ENCODE peak calls at places on chromosome 20, in four cellular contexts. I is C1 segment of cervical spinal cord, T is neural crest cell, O is breast epithelium. P is an unnamed sample.

GRCh38 chr20:40632346-40632976 is 56.6 kb downstream of the MAFB start:
- DNase-seq in T (no peak), I (no peak), O (no peak), P (no peak)

GRCh38 chr20:46545077-46545826 is 5.2 kb downstream of the OCSTAMP start:
- DNase-seq in O (no peak), I (no peak), T (no peak), P (no peak)

GRCh38 chr20:3046677-3047462 is 1.0 kb downstream of the MRPS26 start:
- DNase-seq in T (no peak), I (no peak), O (no peak), P (peak; percentile 52)

GRCh38 chr20:63344616-63345327 is 16.4 kb downstream of the CHRNA4 start:
- DNase-seq in I (no peak), T (no peak), O (no peak), P (peak; percentile 66)

GRCh38 chr20:10769700-10770099 is 95.9 kb upstream of the JAG1 start:
- DNase-seq in I (no peak), T (no peak), O (no peak), P (no peak)

GRCh38 chr20:63381781-63382431 is 20.8 kb upstream of the CHRNA4 start:
- DNase-seq in T (peak; percentile 76), I (no peak), O (no peak), P (peak; percentile 81)

GRCh38 chr20:51198876-51199523 is 176.1 kb upstream of the KCNG1 start:
- DNase-seq in O (no peak), T (no peak), I (no peak), P (no peak)

GRCh38 chr20:46228671-46229070 is 79.6 kb downstream of the CDH22 start:
- DNase-seq in I (no peak), O (no peak), T (no peak), P (no peak)

GRCh38 chr20:25148181-25148981 is 47.1 kb upstream of the ENTPD6 start:
- DNase-seq in T (no peak), I (no peak), O (no peak), P (peak; percentile 59)

GRCh38 chr20:25238319-25239037 is 9.4 kb upstream of the PYGB start:
- DNase-seq in I (no peak), T (no peak), O (no peak), P (no peak)

GRCh38 chr20:61274326-61274725 is 22.3 kb downstream of the CDH4 start:
- DNase-seq in I (no peak), T (no peak), O (no peak), P (no peak)

GRCh38 chr20:37357481-37358365 is 11.8 kb downstream of the SRC start:
- DNase-seq in O (no peak), I (no peak), T (no peak), P (no peak)

GRCh38 chr20:35502352-35502751 is 27.1 kb downstream of the C20orf173 start:
- DNase-seq in T (no peak), I (no peak), O (no peak), P (no peak)

GRCh38 chr20:47295921-47296426 is 60.5 kb downstream of the ZMYND8 start:
- DNase-seq in O (no peak), I (no peak), T (no peak), P (no peak)

GRCh38 chr20:24892931-24893330 is 56.1 kb upstream of the CST7 start:
- DNase-seq in I (no peak), O (no peak), T (no peak), P (no peak)

GRCh38 chr20:10113746-10114145 is 79.0 kb downstream of the ANKEF1 start:
- DNase-seq in I (no peak), O (no peak), T (no peak), P (no peak)

GRCh38 chr20:44961024-44961866 is 1.0 kb upstream of the TOMM34 start:
- DNase-seq in I (no peak), T (no peak), O (no peak), P (no peak)

GRCh38 chr20:17882065-17882833 is 86.3 kb downstream of the SNX5 start:
- DNase-seq in I (no peak), T (peak; percentile 45), O (no peak), P (no peak)

GRCh38 chr20:60137657-60138245 is 179.5 kb downstream of the CDH26 start:
- DNase-seq in T (peak; percentile 14), O (no peak), I (no peak), P (no peak)

GRCh38 chr20:33407251-33407650 is 5.9 kb upstream of the CDK5RAP1 start:
- DNase-seq in I (no peak), O (no peak), T (no peak), P (no peak)

GRCh38 chr20:38230957-38231785 is 29.4 kb downstream of the KIAA1755 start:
- DNase-seq in T (no peak), I (no peak), O (no peak), P (no peak)

GRCh38 chr20:63745961-63746765 is 6.6 kb downstream of the SLC2A4RG start:
- DNase-seq in O (no peak), T (no peak), I (no peak), P (no peak)

GRCh38 chr20:46051556-46052323 is 22.7 kb downstream of the SLC12A5 start:
- DNase-seq in I (no peak), T (no peak), O (no peak), P (peak; percentile 54)

GRCh38 chr20:18007534-18008292 is 38.9 kb downstream of the MGME1 start:
- DNase-seq in O (no peak), I (no peak), T (no peak), P (no peak)

GRCh38 chr20:49913399-49914047 is 1.8 kb downstream of the SPATA2 start:
- DNase-seq in I (no peak), O (no peak), T (no peak), P (no peak)

GRCh38 chr20:13101276-13101675 is 92.5 kb downstream of the SPTLC3 start:
- DNase-seq in O (no peak), T (no peak), I (no peak), P (no peak)

GRCh38 chr20:22746957-22747356 is 162.6 kb upstream of the FOXA2 start:
- DNase-seq in O (no peak), I (no peak), T (no peak), P (no peak)

GRCh38 chr20:62963614-62964397 is 11.3 kb downstream of the SLC17A9 start:
- DNase-seq in I (no peak), T (no peak), O (no peak), P (no peak)

GRCh38 chr20:31840906-31841816 is 4.2 kb downstream of the FOXS1 start:
- DNase-seq in T (no peak), I (no peak), O (no peak), P (no peak)

GRCh38 chr20:41160686-41161085 is 23.3 kb downstream of the PLCG1 start:
- DNase-seq in T (no peak), O (no peak), I (no peak), P (no peak)

GRCh38 chr20:2756056-2756611 is 44.3 kb downstream of the CPXM1 start:
- DNase-seq in I (no peak), O (no peak), T (peak; percentile 45), P (no peak)

GRCh38 chr20:43563429-43563828 is 4.6 kb downstream of the SGK2 start:
- DNase-seq in O (no peak), T (no peak), I (no peak), P (no peak)

GRCh38 chr20:46119028-46119546 is 973 bp downstream of the CD40 start:
- DNase-seq in O (no peak), T (no peak), I (no peak), P (no peak)

GRCh38 chr20:63020681-63021080 is 13.9 kb upstream of the BHLHE23 start:
- DNase-seq in I (no peak), O (no peak), T (no peak), P (no peak)

GRCh38 chr20:50958733-50959542 is at the start of gene MOCS3:
- DNase-seq in I (peak; percentile 22), T (no peak), O (peak; percentile 75), P (peak; percentile 88)

GRCh38 chr20:52104546-52105044 is 87.0 kb downstream of the ZFP64 start:
- DNase-seq in T (no peak), O (no peak), I (no peak), P (no peak)